ENCODE peak calls at places on chromosomes 1 and 21, in eight cellular contexts. N is lower lobe of right lung; K is iris pigment epithelial cell; C is ureter; X is fibroblast of pulmonary artery; J is neural crest cell; A is stimulated activated CD4-positive, alpha-beta T cell treated with anti-CD3 and anti-CD28 coated beads, Interleukin-1b, Interleukin-23, amount 100 ng/mL, for 48 hours; E is kidney epithelial cell. V is an unnamed sample.

GRCh38 chr1:243924588-243925349 is 74.7 kb upstream of the AKT3 start:
- DNase-seq in N (no peak), X (peak), J (no peak), C (no peak), E (no peak), K (peak), A (no peak), V (no peak)

GRCh38 chr1:234123867-234124266 is 219.4 kb downstream of the SLC35F3 start:
- DNase-seq in A (no peak), E (peak), K (no peak), X (peak), J (no peak), N (no peak), C (no peak), V (no peak)

GRCh38 chr1:1894354-1895049 is 3.6 kb upstream of the GNB1 start:
- DNase-seq in E (no peak), C (no peak), A (no peak), N (no peak), J (no peak), K (no peak), X (no peak), V (no peak)

GRCh38 chr1:211469938-211470529 is 21.9 kb downstream of the RD3 start:
- DNase-seq in C (peak), X (peak), K (peak), A (peak), E (peak), N (peak), J (peak), V (peak)

GRCh38 chr1:87951852-87952251 is 623.2 kb downstream of the LMO4 start:
- DNase-seq in E (peak), N (no peak), C (no peak), X (peak), K (no peak), A (no peak), J (no peak), V (no peak)

GRCh38 chr1:101262601-101263348 is 26.0 kb downstream of the S1PR1 start:
- DNase-seq in E (no peak), J (no peak), C (no peak), K (peak), X (no peak), N (no peak), A (no peak), V (no peak)

GRCh38 chr21:32102426-32102825 is 176.4 kb downstream of the MIS18A start:
- DNase-seq in N (no peak), J (no peak), C (no peak), A (no peak), E (no peak), K (no peak), X (no peak), V (no peak)

GRCh38 chr1:26360051-26360806 is 6.3 kb upstream of the CRYBG2 start:
- DNase-seq in N (no peak), E (no peak), C (no peak), X (no peak), A (peak), K (no peak), J (peak), V (peak)

GRCh38 chr1:93349231-93350135 is 3.8 kb downstream of the DR1 start:
- DNase-seq in X (no peak), J (no peak), N (no peak), E (no peak), A (no peak), C (no peak), K (peak), V (no peak)

GRCh38 chr1:18532390-18533170 is 51.9 kb downstream of the KLHDC7A start:
- DNase-seq in C (no peak), E (no peak), N (no peak), A (no peak), J (no peak), X (no peak), K (no peak), V (no peak)

GRCh38 chr1:36382231-36382630 is 3.5 kb downstream of the STK40 start:
- DNase-seq in J (no peak), X (no peak), E (no peak), N (no peak), C (no peak), A (no peak), K (no peak), V (no peak)

GRCh38 chr21:35294231-35294898 is 245.3 kb upstream of the RUNX1 start:
- DNase-seq in X (peak), E (no peak), A (no peak), J (no peak), C (no peak), K (no peak), N (no peak), V (no peak)

GRCh38 chr1:192860478-192861185 is 51.8 kb downstream of the RGS2 start:
- DNase-seq in N (no peak), A (no peak), K (no peak), E (no peak), J (no peak), X (no peak), C (no peak), V (no peak)

GRCh38 chr1:119160435-119160834 is 20.0 kb upstream of the WARS2 start:
- DNase-seq in C (no peak), J (no peak), A (no peak), K (peak), X (no peak), E (no peak), N (no peak), V (no peak)

GRCh38 chr1:195686764-195687163 is 921.5 kb downstream of the KCNT2 start:
- DNase-seq in K (no peak), A (no peak), X (no peak), N (no peak), E (no peak), J (no peak), C (no peak), V (no peak)

GRCh38 chr1:47709302-47710074 is 271.6 kb downstream of the FOXD2 start:
- DNase-seq in J (peak), C (no peak), K (peak), N (no peak), A (no peak), E (no peak), X (no peak), V (no peak)

GRCh38 chr1:206856674-206857464 is 8.6 kb upstream of the IL20 start:
- DNase-seq in A (peak), X (no peak), K (no peak), N (no peak), E (no peak), J (no peak), C (no peak), V (peak)

GRCh38 chr1:228037401-228038386 is 30.9 kb downstream of the WNT3A start:
- DNase-seq in K (peak), C (peak), E (no peak), A (peak), J (peak), N (no peak), X (peak), V (peak)

GRCh38 chr1:27538793-27539192 is 48.8 kb upstream of the WASF2 start:
- DNase-seq in J (no peak), C (no peak), A (no peak), E (no peak), K (peak), X (peak), N (no peak), V (no peak)

GRCh38 chr1:161242313-161242712 is 4.3 kb upstream of the NR1I3 start:
- DNase-seq in X (no peak), E (no peak), N (no peak), A (no peak), C (no peak), K (no peak), J (no peak), V (no peak)

GRCh38 chr1:234845097-234845660 is 235.2 kb upstream of the IRF2BP2 start:
- DNase-seq in A (peak), N (no peak), X (no peak), C (no peak), K (peak), E (no peak), J (no peak), V (peak)

GRCh38 chr1:8015036-8015808 is 10.9 kb downstream of the ERRFI1 start:
- DNase-seq in N (no peak), J (peak), A (no peak), C (peak), K (peak), E (no peak), X (peak), V (peak)

GRCh38 chr1:42334240-42335049 is 590 bp downstream of the FOXJ3 start:
- DNase-seq in E (no peak), J (peak), N (peak), A (peak), X (peak), K (peak), C (peak), V (peak)

GRCh38 chr1:184030433-184031126 is 6.9 kb downstream of the COLGALT2 start:
- DNase-seq in C (no peak), N (no peak), X (no peak), A (no peak), J (no peak), E (no peak), K (no peak), V (no peak)

GRCh38 chr21:41630249-41630648 is 122.3 kb upstream of the TMPRSS2 start:
- DNase-seq in C (peak), X (peak), K (peak), A (no peak), E (peak), N (no peak), J (no peak), V (no peak)

GRCh38 chr1:29709711-29710169 is 473.4 kb downstream of the PTPRU start:
- DNase-seq in C (peak), E (no peak), A (no peak), X (peak), N (no peak), J (no peak), K (peak), V (peak)